ENCODE peak calls at places on chromosome 15, in ten cellular contexts. C, G, T, K, D, X, Y, J, M and V are unnamed samples. For H3K27me3, the result is how much of the 10 kb centered on the place peaks cover.

GRCh38 chr15:99696096-99696495 is 37.1 kb downstream of the LYSMD4 start:
- DNase-seq in C (no peak), G (no peak), T (no peak), K (no peak), D (no peak), X (no peak), Y (no peak), J (no peak), M (no peak), V (no peak)

GRCh38 chr15:49718234-49718633 is 97.4 kb downstream of the DTWD1 start:
- DNase-seq in C (no peak), G (no peak), T (peak), K (no peak), D (no peak), X (no peak), Y (no peak), J (no peak), M (no peak), V (no peak)

GRCh38 chr15:55587321-55588069 is 650 bp downstream of the PYGO1 start:
- DNase-seq in C (peak), G (peak), T (peak), K (peak), D (no peak), X (peak), Y (peak), J (peak), M (no peak), V (peak)

GRCh38 chr15:76903251-76903681 is 1.9 kb downstream of the SCAPER start:
- DNase-seq in C (no peak), G (no peak), T (peak), K (no peak), D (no peak), X (no peak), Y (peak), J (peak), M (no peak), V (no peak)

GRCh38 chr15:69305204-69305931 is 6.7 kb downstream of the PAQR5 start:
- DNase-seq in C (peak), G (no peak), T (peak), K (no peak), D (no peak), X (no peak), Y (no peak), J (peak), M (peak), V (peak)

GRCh38 chr15:75663931-75664421 is 16.3 kb downstream of the SNX33 start:
- DNase-seq in C (no peak), G (no peak), T (no peak), K (no peak), D (no peak), X (no peak), Y (no peak), J (no peak), M (peak), V (no peak)

GRCh38 chr15:71705151-71705550 is 105.2 kb upstream of the NR2E3 start:
- DNase-seq in C (no peak), G (no peak), T (peak), K (no peak), D (peak), X (no peak), Y (no peak), J (peak), M (no peak), V (peak)

GRCh38 chr15:93483923-93484322 is 394.9 kb upstream of the RGMA start:
- DNase-seq in C (no peak), G (no peak), T (no peak), K (no peak), D (no peak), X (no peak), Y (no peak), J (no peak), M (no peak), V (no peak)

GRCh38 chr15:51909591-51909990 is 62.0 kb downstream of the LEO1 start:
- DNase-seq in C (no peak), G (no peak), T (no peak), K (no peak), D (no peak), X (no peak), Y (no peak), J (no peak), M (no peak), V (no peak)

GRCh38 chr15:52546031-52546751 is 17.5 kb upstream of the MYO5A start:
- DNase-seq in C (no peak), G (no peak), T (no peak), K (no peak), D (no peak), X (no peak), Y (no peak), J (no peak), M (no peak), V (no peak)

GRCh38 chr15:51759557-51760070 is 8.2 kb downstream of the TMOD2 start:
- DNase-seq in C (peak), G (no peak), T (peak), K (peak), D (no peak), X (peak), Y (peak), J (peak), M (no peak), V (peak)

GRCh38 chr15:31392761-31393401 is 66.2 kb downstream of the KLF13 start:
- DNase-seq in C (peak), G (peak), T (peak), K (no peak), D (no peak), X (no peak), Y (peak), J (no peak), M (no peak), V (no peak)

GRCh38 chr15:78540135-78540954 is at the start of gene PSMA4:
- DNase-seq in C (peak), G (peak), T (peak), K (peak), D (peak), X (peak), Y (peak), J (peak), M (peak), V (peak)

GRCh38 chr15:81312790-81313543 is 11.0 kb downstream of the STARD5 start:
- DNase-seq in C (peak), G (peak), T (peak), K (peak), D (no peak), X (peak), Y (no peak), J (peak), M (peak), V (peak)

GRCh38 chr15:66774001-66774814 is 72.2 kb downstream of the SMAD6 start:
- DNase-seq in C (peak), G (peak), T (peak), K (peak), D (peak), X (peak), Y (peak), J (peak), M (no peak), V (peak)

GRCh38 chr15:76177491-76178040 is 117.8 kb downstream of the TMEM266 start:
- DNase-seq in C (peak), G (no peak), T (peak), K (no peak), D (no peak), X (peak), Y (no peak), J (peak), M (peak), V (peak)

GRCh38 chr15:82646250-82647044 is 716 bp downstream of the CPEB1 start:
- DNase-seq in C (peak), G (no peak), T (peak), K (peak), D (no peak), X (no peak), Y (peak), J (no peak), M (no peak), V (no peak)
- H3K27me3 ChIP-seq in C (under half), G (under half), T (under half), K (under half), D (under half), X (under half), Y (half or more), J (under half), M (half or more), V (under half)

GRCh38 chr15:88257311-88257901 is 867 bp upstream of the NTRK3 start:
- DNase-seq in C (no peak), G (no peak), T (peak), K (no peak), D (no peak), X (no peak), Y (peak), J (peak), M (no peak), V (peak)

GRCh38 chr15:88255496-88256171 is 905 bp downstream of the NTRK3 start:
- DNase-seq in C (no peak), G (peak), T (peak), K (peak), D (no peak), X (peak), Y (peak), J (peak), M (no peak), V (peak)

GRCh38 chr15:88256261-88257230 is at the start of gene NTRK3:
- DNase-seq in C (no peak), G (peak), T (peak), K (peak), D (no peak), X (no peak), Y (peak), J (peak), M (no peak), V (peak)

GRCh38 chr15:88252441-88252840 is 4.1 kb downstream of the NTRK3 start:
- DNase-seq in C (no peak), G (no peak), T (no peak), K (no peak), D (no peak), X (no peak), Y (no peak), J (no peak), M (no peak), V (no peak)

DNA sequence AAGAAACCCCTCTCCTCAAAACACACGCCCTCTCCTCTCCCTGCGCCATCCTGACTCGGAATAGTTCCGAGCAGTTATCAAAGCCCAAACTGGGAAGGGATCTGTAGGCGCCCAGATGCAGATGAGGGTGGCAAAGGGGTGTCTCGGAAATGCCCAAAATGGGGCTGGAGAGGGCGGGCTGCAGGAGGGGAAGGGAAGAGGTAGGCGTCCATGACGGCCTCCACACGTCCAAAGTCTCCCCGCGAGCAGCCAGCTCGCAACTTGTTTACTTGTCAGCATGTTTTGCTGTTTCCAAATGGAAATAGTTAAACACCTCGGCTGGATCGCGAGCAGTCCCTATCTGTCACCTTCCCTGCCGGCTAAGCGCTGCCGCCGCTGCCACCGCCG is 1.4 kb downstream of the NTRK3 start:
- DNase-seq in C (no peak), G (no peak), T (no peak), K (no peak), D (no peak), X (no peak), Y (no peak), J (no peak), M (no peak), V (no peak)
- H3K27me3 ChIP-seq in C (half or more), G (under half), T (under half), K (under half), D (half or more), X (under half), Y (half or more), J (under half), M (half or more), V (under half)

GRCh38 chr15:88509321-88509720 is 37.2 kb downstream of the DET1 start:
- DNase-seq in C (no peak), G (no peak), T (no peak), K (no peak), D (no peak), X (no peak), Y (no peak), J (no peak), M (no peak), V (no peak)

GRCh38 chr15:88512606-88513005 is 33.9 kb downstream of the DET1 start:
- DNase-seq in C (no peak), G (no peak), T (peak), K (no peak), D (no peak), X (no peak), Y (no peak), J (peak), M (no peak), V (no peak)

GRCh38 chr15:88509964-88510363 is 36.5 kb downstream of the DET1 start:
- DNase-seq in C (no peak), G (no peak), T (no peak), K (no peak), D (no peak), X (no peak), Y (no peak), J (no peak), M (no peak), V (no peak)

GRCh38 chr15:88513195-88513594 is 33.3 kb downstream of the DET1 start:
- DNase-seq in C (peak), G (no peak), T (peak), K (no peak), D (no peak), X (no peak), Y (no peak), J (peak), M (no peak), V (no peak)

DNA sequence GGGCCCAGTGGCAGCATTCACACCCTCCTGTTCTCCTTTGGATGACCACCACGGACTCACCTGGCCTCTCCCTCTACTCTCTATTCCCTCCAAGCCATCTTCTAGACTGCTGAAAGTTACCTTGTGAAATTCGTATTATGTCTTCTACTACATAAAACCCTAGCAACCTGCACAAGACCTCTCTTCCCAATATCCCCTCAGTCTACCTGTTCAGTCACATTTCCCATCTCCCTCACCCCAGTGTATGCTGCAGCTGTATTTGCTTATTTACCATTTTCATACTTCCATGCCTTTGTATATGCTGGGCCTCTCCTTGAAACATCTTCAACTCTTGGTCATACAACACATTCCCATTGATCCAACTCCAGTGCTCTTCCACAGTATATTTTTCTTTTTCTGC is 35.3 kb downstream of the DET1 start:
- DNase-seq in C (no peak), G (no peak), T (no peak), K (no peak), D (no peak), X (no peak), Y (no peak), J (no peak), M (no peak), V (no peak)
- H3K27me3 ChIP-seq in C (under half), G (under half), T (under half), K (under half), D (under half), X (under half), Y (under half), J (under half), M (under half), V (under half)

GRCh38 chr15:61582092-61582491 is 353.0 kb upstream of the RORA start:
- DNase-seq in C (no peak), G (no peak), T (no peak), K (no peak), D (no peak), X (no peak), Y (no peak), J (no peak), M (no peak), V (no peak)

GRCh38 chr15:61584410-61584809 is 355.3 kb upstream of the RORA start:
- DNase-seq in C (no peak), G (no peak), T (peak), K (no peak), D (no peak), X (no peak), Y (peak), J (no peak), M (no peak), V (no peak)
- H3K27me3 ChIP-seq in C (under half), G (under half), T (under half), K (under half), D (under half), X (under half), Y (under half), J (under half), M (under half), V (under half)

GRCh38 chr15:96838088-96838487 is 507.6 kb downstream of the NR2F2 start:
- DNase-seq in C (no peak), G (no peak), T (no peak), K (no peak), D (no peak), X (no peak), Y (no peak), J (peak), M (no peak), V (peak)
- H3K27me3 ChIP-seq in C (under half), G (under half), T (under half), K (under half), D (under half), X (under half), Y (under half), J (under half), M (under half), V (under half)

GRCh38 chr15:39159833-39160232 is 421.0 kb upstream of the THBS1 start:
- DNase-seq in C (no peak), G (no peak), T (no peak), K (no peak), D (no peak), X (no peak), Y (no peak), J (no peak), M (no peak), V (no peak)
- H3K27me3 ChIP-seq in C (under half), G (under half), T (under half), K (under half), D (under half), X (under half), Y (under half), J (under half), M (under half), V (under half)

DNA sequence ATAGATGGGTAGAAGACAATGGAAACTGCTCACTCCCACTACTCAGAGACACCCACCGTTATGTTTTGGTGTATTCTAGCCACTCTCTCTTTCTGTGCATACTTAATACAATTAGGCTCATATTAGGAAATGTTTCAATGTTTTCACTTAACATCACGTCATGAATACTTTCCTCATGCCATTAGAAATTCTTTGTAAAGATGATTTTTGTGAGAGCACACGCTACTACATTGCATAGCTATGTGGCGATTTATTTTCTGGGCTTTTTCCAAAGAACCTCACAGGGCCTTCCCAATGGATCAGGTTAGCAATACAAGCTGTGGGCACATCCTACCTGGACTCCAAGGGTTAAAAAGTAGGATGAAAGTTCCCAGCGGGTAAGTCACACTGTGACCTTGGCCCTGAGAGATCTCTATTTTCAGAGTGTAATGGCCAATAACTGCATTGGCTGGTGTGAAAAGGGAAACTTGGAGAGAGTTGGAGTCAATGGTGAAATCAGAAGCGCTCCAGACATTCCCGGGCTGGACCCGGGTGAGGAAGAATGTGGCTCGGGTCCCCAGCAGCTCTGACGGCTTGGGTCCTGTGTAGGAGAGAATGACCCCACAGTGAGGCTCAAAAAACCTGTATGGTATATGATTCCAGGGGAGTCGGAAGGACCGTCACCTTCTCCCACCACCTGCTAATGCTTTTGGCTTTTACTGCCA is 25.8 kb upstream of the TGM5 start:
- DNase-seq in C (no peak), G (no peak), T (peak), K (no peak), D (no peak), X (no peak), Y (no peak), J (peak), M (no peak), V (no peak)
- H3K27me3 ChIP-seq in C (under half), G (under half), T (half or more), K (under half), D (under half), X (under half), Y (under half), J (under half), M (under half), V (under half)

GRCh38 chr15:73369073-73369694 is 426 bp upstream of the HCN4 start:
- DNase-seq in C (no peak), G (no peak), T (peak), K (no peak), D (no peak), X (no peak), Y (peak), J (no peak), M (no peak), V (no peak)
- H3K27me3 ChIP-seq in C (half or more), G (under half), T (half or more), K (under half), D (under half), X (under half), Y (under half), J (under half), M (half or more), V (under half)

GRCh38 chr15:58062983-58063382 is 2.5 kb downstream of the ALDH1A2 start:
- DNase-seq in C (no peak), G (no peak), T (no peak), K (no peak), D (no peak), X (no peak), Y (no peak), J (no peak), M (no peak), V (no peak)
- H3K27me3 ChIP-seq in C (half or more), G (under half), T (half or more), K (under half), D (half or more), X (under half), Y (half or more), J (under half), M (under half), V (under half)